ENCODE peak calls at places on chromosomes 4 and X, in four cellular contexts. B is heart right ventricle, I is uterus, F is neuronal stem cell. O is an unnamed sample. For H3K4me1, the result is how much of the 10 kb centered on the place peaks cover.

GRCh38 chr4:149795256-149795655 is 20.4 kb downstream of the IQCM start:
- DNase-seq in B (no peak), I (no peak), F (no peak), O (no peak)

GRCh38 chrX:136496768-136497555 is 430 bp upstream of the HTATSF1 start:
- DNase-seq in B (peak), I (peak), F (peak), O (peak)

GRCh38 chrX:154308108-154308946 is 12.7 kb downstream of the TKTL1 start:
- DNase-seq in B (peak), I (peak), F (peak), O (peak)

GRCh38 chr4:165810726-165811125 is 62.3 kb upstream of the TLL1 start:
- DNase-seq in B (no peak), I (no peak), F (no peak), O (no peak)

GRCh38 chr4:88187766-88188165 is 29.3 kb upstream of the ABCG2 start:
- DNase-seq in B (no peak), I (no peak), F (no peak), O (no peak)

GRCh38 chr4:177006331-177006730 is 213.6 kb upstream of the VEGFC start:
- DNase-seq in B (no peak), I (no peak), F (no peak), O (no peak)

GRCh38 chr4:47838445-47838844 is 578 bp upstream of the CORIN start:
- DNase-seq in B (no peak), I (no peak), F (no peak), O (no peak)

GRCh38 chrX:13250831-13251612 is 68.8 kb downstream of the ATXN3L start:
- DNase-seq in B (no peak), I (peak), F (no peak), O (peak)

GRCh38 chr4:183504930-183505555 is at the start of gene ING2:
- DNase-seq in B (no peak), I (peak), F (no peak), O (peak)

GRCh38 chrX:74492720-74493201 is 71.5 kb downstream of the SLC16A2 start:
- DNase-seq in B (no peak), I (no peak), F (peak), O (no peak)

GRCh38 chr4:168831919-168832745 is 177.9 kb downstream of the CBR4 start:
- DNase-seq in B (peak), I (peak), F (peak), O (peak)

GRCh38 chrX:149504915-149505651 is at the start of gene IDS:
- DNase-seq in B (peak), I (peak), F (peak), O (peak)

GRCh38 chrX:137051978-137052640 is 18.3 kb upstream of the GPR101 start:
- DNase-seq in B (peak), I (peak), F (peak), O (peak)

GRCh38 chr4:14168919-14169318 is 541.4 kb upstream of the BOD1L1 start:
- DNase-seq in B (no peak), I (no peak), F (no peak), O (peak)

GRCh38 chr4:62399242-62399641 is 1199.1 kb downstream of the ADGRL3 start:
- DNase-seq in B (no peak), I (no peak), F (no peak), O (no peak)

GRCh38 chr4:108205859-108206258 is 37.1 kb upstream of the LEF1 start:
- DNase-seq in B (no peak), I (no peak), F (no peak), O (no peak)

GRCh38 chr4:8585186-8585585 is 5.0 kb downstream of the GPR78 start:
- DNase-seq in B (no peak), I (no peak), F (no peak), O (peak)

GRCh38 chr4:47933798-47934197 is 19.4 kb upstream of the NFXL1 start:
- DNase-seq in B (no peak), I (no peak), F (no peak), O (no peak)

GRCh38 chr4:37891221-37892159 is 606 bp downstream of the TBC1D1 start:
- DNase-seq in B (no peak), I (peak), F (peak), O (no peak)

GRCh38 chr4:141350122-141350904 is 129.6 kb downstream of the ZNF330 start:
- DNase-seq in B (no peak), I (peak), F (no peak), O (peak)

GRCh38 chrX:66728818-66729271 is 90.0 kb upstream of the EDA2R start:
- DNase-seq in B (peak), I (peak), F (peak), O (no peak)

GRCh38 chrX:111504941-111505340 is 6.5 kb upstream of the SERTM2 start:
- DNase-seq in B (no peak), I (no peak), F (no peak), O (no peak)

GRCh38 chr4:107069049-107069448 is 32.9 kb upstream of the DKK2 start:
- DNase-seq in B (no peak), I (no peak), F (no peak), O (no peak)

GRCh38 chr4:7806080-7806630 is 133.5 kb downstream of the AFAP1 start:
- DNase-seq in B (peak), I (peak), F (no peak), O (peak)

GRCh38 chr4:95141376-95141775 is 383.6 kb downstream of the BMPR1B start:
- DNase-seq in B (no peak), I (no peak), F (no peak), O (no peak)

GRCh38 chr4:1635452-1635851 is 48.7 kb downstream of the FAM53A start:
- DNase-seq in B (no peak), I (no peak), F (no peak), O (peak)

GRCh38 chrX:1453390-1453783 is 678 bp upstream of the ASMTL start:
- DNase-seq in B (no peak), I (no peak), F (no peak), O (no peak)

GRCh38 chr4:87092389-87093141 is 127.9 kb downstream of the KLHL8 start:
- DNase-seq in B (peak), I (peak), F (no peak), O (no peak)

GRCh38 chr4:87864321-87864720 is 31.6 kb downstream of the MEPE start:
- DNase-seq in B (no peak), I (no peak), F (no peak), O (no peak)

GRCh38 chr4:118760493-118760892 is 75.3 kb downstream of the METTL14 start:
- DNase-seq in B (no peak), I (no peak), F (no peak), O (no peak)

GRCh38 chrX:96204928-96205327 is 479.7 kb upstream of the DIAPH2 start:
- DNase-seq in B (no peak), I (no peak), F (no peak), O (no peak)

GRCh38 chr4:86034616-86035015 is 325.2 kb downstream of the MAPK10 start:
- DNase-seq in B (no peak), I (no peak), F (no peak), O (no peak)

GRCh38 chrX:30278365-30278764 is 30.8 kb downstream of the NR0B1 start:
- DNase-seq in B (no peak), I (no peak), F (no peak), O (no peak)

GRCh38 chrX:20479896-20480295 is 213.2 kb upstream of the RPS6KA3 start:
- DNase-seq in B (no peak), I (no peak), F (no peak), O (no peak)

GRCh38 chrX:20481632-20482031 is 214.9 kb upstream of the RPS6KA3 start:
- DNase-seq in B (no peak), I (no peak), F (no peak), O (no peak)

GRCh38 chrX:20479048-20479447 is 212.3 kb upstream of the RPS6KA3 start:
- DNase-seq in B (no peak), I (no peak), F (no peak), O (no peak)

GRCh38 chrX:20477219-20477618 is 210.5 kb upstream of the RPS6KA3 start:
- DNase-seq in B (no peak), I (no peak), F (no peak), O (no peak)

DNA sequence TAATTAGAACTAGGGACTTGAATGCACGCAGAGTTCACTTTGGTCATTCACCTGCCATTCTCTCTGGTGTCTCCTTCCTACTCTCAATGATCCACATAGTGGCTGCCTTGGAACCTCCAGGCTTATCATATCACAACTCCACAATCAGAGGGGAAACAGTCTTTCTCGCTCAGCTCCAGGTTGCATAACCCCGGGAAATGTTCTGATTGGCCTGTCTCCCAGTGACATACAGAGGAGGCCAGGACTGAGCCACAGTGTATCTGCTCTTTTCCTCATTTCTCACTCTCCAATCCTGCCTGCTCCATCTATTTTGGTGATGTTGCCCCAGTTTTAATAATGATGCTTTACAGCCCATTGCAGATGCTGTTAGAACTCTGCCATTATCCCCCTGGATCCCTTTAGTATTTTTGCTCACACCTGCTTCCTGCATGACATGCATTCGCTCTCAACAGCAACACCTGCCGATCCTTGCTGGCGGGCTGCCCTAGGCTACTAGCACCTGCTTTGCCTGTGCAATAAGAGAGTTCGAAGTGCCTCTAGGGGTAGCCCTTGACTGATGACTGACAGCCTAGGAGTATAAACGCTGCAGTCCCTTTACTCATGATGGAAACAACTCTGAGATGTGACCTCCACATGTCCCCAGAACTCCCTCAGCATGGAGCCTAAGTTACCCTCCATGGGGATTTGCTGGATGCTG is 211.3 kb upstream of the RPS6KA3 start:
- DNase-seq in B (no peak), I (no peak), F (no peak), O (peak)
- H3K4me1 ChIP-seq in B (under half), I (under half), F (under half), O (under half)

DNA sequence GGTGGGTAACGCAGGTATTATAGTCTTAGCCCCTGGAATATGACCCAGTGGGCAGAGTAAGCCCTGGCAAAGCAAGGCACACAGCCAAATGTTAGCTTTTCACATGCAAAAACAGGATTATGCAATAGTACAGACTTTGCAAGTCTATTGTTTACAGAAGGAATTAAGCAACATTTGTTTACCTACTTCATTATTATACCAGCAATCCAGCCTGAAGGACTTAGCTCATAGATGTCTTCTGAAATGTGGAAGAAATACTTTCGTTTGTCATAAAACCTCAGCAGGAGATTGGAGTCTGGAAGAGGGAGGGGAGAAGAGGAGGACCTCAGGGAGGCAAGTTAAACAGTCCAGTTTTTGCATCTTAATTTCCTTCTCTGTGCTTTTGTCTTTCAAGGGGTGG is 226.7 kb upstream of the CENPE start:
- DNase-seq in B (no peak), I (no peak), F (no peak), O (no peak)
- H3K4me1 ChIP-seq in B (under half), I (under half), F (under half), O (under half)

DNA sequence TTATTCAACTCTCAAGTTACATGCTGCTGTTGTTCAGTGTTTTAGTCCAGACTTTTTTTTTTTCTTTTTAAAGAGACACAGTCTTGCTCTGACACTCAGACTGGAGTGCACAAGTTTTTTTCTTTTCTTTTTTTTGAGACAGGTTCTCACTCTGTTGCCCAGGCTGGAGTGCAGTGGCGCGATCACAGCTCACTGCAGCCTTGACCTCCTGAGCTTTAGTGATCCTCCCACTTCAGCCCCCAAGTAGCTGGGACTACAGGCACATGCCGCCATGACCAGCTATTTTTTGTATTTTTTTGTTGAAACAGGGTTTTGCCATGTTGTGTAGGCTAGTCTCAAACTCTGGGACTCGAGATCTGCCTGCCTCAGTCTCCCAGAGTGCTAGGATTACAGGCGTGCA is 11.9 kb downstream of the ADD1 start:
- DNase-seq in B (no peak), I (no peak), F (no peak), O (no peak)
- H3K4me1 ChIP-seq in B (half or more), I (under half), F (under half), O (half or more)

GRCh38 chr4:15676039-15676438 is 5.6 kb upstream of the FAM200B start:
- DNase-seq in B (no peak), I (no peak), F (no peak), O (no peak)

GRCh38 chr4:15675363-15675762 is 6.3 kb upstream of the FAM200B start:
- DNase-seq in B (no peak), I (no peak), F (no peak), O (no peak)

GRCh38 chr4:15673337-15673736 is 8.3 kb upstream of the FAM200B start:
- DNase-seq in B (no peak), I (no peak), F (no peak), O (no peak)

GRCh38 chr4:15676899-15677298 is 4.7 kb upstream of the FAM200B start:
- DNase-seq in B (no peak), I (no peak), F (no peak), O (no peak)

GRCh38 chr4:15674926-15675325 is 6.7 kb upstream of the FAM200B start:
- DNase-seq in B (no peak), I (no peak), F (no peak), O (no peak)
- H3K4me1 ChIP-seq in B (under half), I (under half), F (under half), O (under half)

GRCh38 chr4:10095296-10095991 is 21.2 kb downstream of the WDR1 start:
- DNase-seq in B (no peak), I (no peak), F (no peak), O (no peak)

GRCh38 chr4:10097906-10098769 is 18.5 kb downstream of the WDR1 start:
- DNase-seq in B (no peak), I (no peak), F (no peak), O (no peak)

GRCh38 chr4:10096201-10096975 is 20.2 kb downstream of the WDR1 start:
- DNase-seq in B (peak), I (peak), F (no peak), O (no peak)

GRCh38 chr4:10098770-10099139 is 17.8 kb downstream of the WDR1 start:
- DNase-seq in B (no peak), I (no peak), F (no peak), O (no peak)

DNA sequence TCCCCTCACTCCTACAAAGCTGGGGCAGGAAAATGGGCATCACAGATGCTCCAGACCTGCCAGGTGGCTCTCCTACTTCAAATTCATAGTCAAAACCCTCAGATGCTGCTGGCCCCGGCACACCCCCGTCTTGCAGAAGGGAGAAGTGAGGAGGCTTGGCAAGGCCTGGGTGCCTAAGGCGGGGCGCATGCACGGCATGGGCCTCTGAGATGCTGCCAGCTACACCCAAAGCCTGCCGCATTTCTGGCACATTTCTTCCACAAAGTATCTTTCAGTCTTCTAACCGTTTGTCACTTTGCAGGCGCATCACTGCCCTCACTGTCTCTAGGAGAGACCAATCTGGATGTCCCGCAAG is 19.6 kb downstream of the WDR1 start:
- DNase-seq in B (no peak), I (no peak), F (no peak), O (no peak)
- H3K4me1 ChIP-seq in B (half or more), I (under half), F (under half), O (half or more)

DNA sequence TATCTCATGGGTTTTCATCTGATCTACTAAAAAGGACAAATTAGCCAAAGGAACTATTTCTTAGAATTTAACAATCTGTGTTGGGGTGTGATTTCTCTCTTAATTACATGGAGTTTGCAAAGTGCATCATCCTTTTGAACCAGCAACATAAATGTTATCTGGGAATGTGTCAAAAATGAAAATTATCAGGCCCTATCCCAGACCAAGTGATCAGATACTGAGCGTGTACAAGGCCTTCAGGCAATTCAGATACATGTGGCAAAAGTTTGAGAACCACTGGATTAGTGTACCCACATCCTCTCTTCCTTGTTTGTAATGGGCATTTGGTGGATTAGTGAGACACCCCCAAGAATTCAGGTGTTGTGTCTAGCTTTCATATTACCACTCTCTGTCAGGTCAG is 3.8 kb downstream of the SH3D19 start:
- DNase-seq in B (no peak), I (no peak), F (no peak), O (no peak)
- H3K4me1 ChIP-seq in B (under half), I (under half), F (under half), O (under half)

GRCh38 chrX:47991263-47992092 is 12.3 kb downstream of the ZNF182 start:
- DNase-seq in B (no peak), I (no peak), F (no peak), O (no peak)

GRCh38 chrX:47992669-47993068 is 11.1 kb downstream of the ZNF182 start:
- DNase-seq in B (no peak), I (no peak), F (no peak), O (no peak)

GRCh38 chrX:47992093-47992375 is 11.8 kb downstream of the ZNF182 start:
- DNase-seq in B (no peak), I (no peak), F (no peak), O (no peak)
- H3K4me1 ChIP-seq in B (under half), I (under half), F (under half), O (under half)

GRCh38 chr4:89541998-89542397 is 234.4 kb upstream of the GPRIN3 start:
- DNase-seq in B (no peak), I (no peak), F (no peak), O (no peak)
- H3K4me1 ChIP-seq in B (under half), I (under half), F (under half), O (under half)

DNA sequence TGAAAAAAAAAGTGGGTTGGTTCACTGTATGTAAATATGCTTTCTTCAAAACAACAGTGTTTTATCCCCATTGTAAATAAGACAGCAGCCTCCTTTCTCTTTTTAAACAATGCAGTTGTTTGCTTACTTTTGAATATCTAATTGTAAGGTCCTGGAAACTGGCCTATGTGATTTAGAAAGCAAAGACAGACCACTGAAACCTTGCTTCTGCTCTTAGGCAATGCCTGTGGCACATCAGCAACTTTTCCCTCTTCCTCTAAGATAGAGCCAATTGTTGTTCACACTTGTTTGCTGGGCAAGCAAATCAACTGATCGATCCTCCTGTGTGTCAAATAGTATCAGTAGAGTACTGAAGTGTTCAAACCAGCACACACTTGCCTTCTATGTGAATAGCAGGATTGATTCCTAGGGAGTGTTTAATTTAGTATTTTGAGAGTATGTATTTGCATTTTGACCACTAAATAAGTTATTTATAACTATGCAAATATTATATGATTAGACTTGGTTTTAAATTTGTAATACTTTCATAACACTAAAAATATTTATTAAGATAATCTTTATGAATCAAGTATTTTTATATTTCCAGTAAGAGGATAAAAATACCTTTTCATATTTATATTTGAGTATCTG is 55.4 kb upstream of the GRPR start:
- DNase-seq in B (no peak), I (no peak), F (no peak), O (no peak)
- H3K4me1 ChIP-seq in B (under half), I (under half), F (under half), O (under half)

GRCh38 chrX:8731579-8732395 is at the start of gene ANOS1:
- DNase-seq in B (peak), I (no peak), F (peak), O (peak)

GRCh38 chrX:8730812-8731578 is 942 bp downstream of the ANOS1 start:
- DNase-seq in B (no peak), I (no peak), F (no peak), O (peak)

GRCh38 chrX:8724176-8724757 is 7.7 kb downstream of the ANOS1 start:
- DNase-seq in B (no peak), I (no peak), F (no peak), O (no peak)

GRCh38 chrX:8726031-8726652 is 5.8 kb downstream of the ANOS1 start:
- DNase-seq in B (no peak), I (no peak), F (no peak), O (no peak)

GRCh38 chrX:8728932-8729331 is 3.0 kb downstream of the ANOS1 start:
- DNase-seq in B (no peak), I (no peak), F (no peak), O (peak)
- H3K4me1 ChIP-seq in B (under half), I (under half), F (under half), O (under half)

O was measured in upper lobe of left lung.